ENCODE peak calls at places on chromosomes 13 and 19, in eight cellular contexts. L is pulmonary artery endothelial cell; F is GM03348; J is AG09319; I is hepatocyte; A is nephron progenitor cell; Z is NCI-H1694 treated with DMSO at 0.1 percent for 48 hours; W is stimulated activated CD8-positive, alpha-beta memory T cell treated with anti-CD3 and anti-CD28 coated beads, Interleukin-7, amount 100 ng/mL, for 48 hours. K is an unnamed sample.

GRCh38 chr13:112711528-112712265 is 21.9 kb downstream of the ATP11A start:
- DNase-seq in L (peak), F (peak), J (peak), I (peak), A (peak), Z (peak), W (no peak), K (peak)

GRCh38 chr13:26616126-26616525 is 58.6 kb downstream of the WASF3 start:
- DNase-seq in L (no peak), F (peak), J (no peak), I (no peak), A (no peak), Z (no peak), W (no peak), K (no peak)

GRCh38 chr13:71922191-71922590 is 55.2 kb upstream of the DACH1 start:
- DNase-seq in L (no peak), F (no peak), J (no peak), I (no peak), A (no peak), Z (no peak), W (no peak), K (no peak)

GRCh38 chr19:43763473-43763939 is 8.7 kb upstream of the SMG9 start:
- DNase-seq in L (no peak), F (peak), J (no peak), I (no peak), A (no peak), Z (no peak), W (no peak), K (no peak)

GRCh38 chr13:108911807-108912206 is 282.4 kb downstream of the MYO16 start:
- DNase-seq in L (no peak), F (no peak), J (no peak), I (no peak), A (no peak), Z (no peak), W (no peak), K (no peak)

GRCh38 chr19:7870571-7871279 is 3.5 kb downstream of the PRR36 start:
- DNase-seq in L (no peak), F (no peak), J (no peak), I (peak), A (peak), Z (no peak), W (peak), K (peak)

GRCh38 chr13:90800082-90800746 is 547.3 kb upstream of the MIR17HG start:
- DNase-seq in L (no peak), F (no peak), J (no peak), I (peak), A (no peak), Z (no peak), W (no peak), K (no peak)

GRCh38 chr13:20721454-20722357 is 18.2 kb downstream of the IL17D start:
- DNase-seq in L (no peak), F (peak), J (no peak), I (peak), A (peak), Z (peak), W (no peak), K (no peak)

GRCh38 chr19:3868770-3869456 is at the start of gene ZFR2:
- DNase-seq in L (no peak), F (no peak), J (no peak), I (peak), A (peak), Z (peak), W (no peak), K (peak)

GRCh38 chr19:56839665-56840451 is 668 bp downstream of the PEG3 start:
- DNase-seq in L (peak), F (no peak), J (peak), I (no peak), A (no peak), Z (no peak), W (no peak), K (no peak)

GRCh38 chr13:98089826-98090225 is 53.1 kb upstream of the FARP1 start:
- DNase-seq in L (no peak), F (peak), J (no peak), I (no peak), A (no peak), Z (no peak), W (no peak), K (no peak)

GRCh38 chr19:44988896-44989563 is 12.2 kb upstream of the RELB start:
- DNase-seq in L (peak), F (peak), J (peak), I (peak), A (peak), Z (peak), W (peak), K (peak)

GRCh38 chr19:55173717-55174409 is 6.2 kb downstream of the SYT5 start:
- DNase-seq in L (no peak), F (peak), J (peak), I (peak), A (peak), Z (peak), W (peak), K (peak)

GRCh38 chr13:94236132-94236531 is 243.3 kb downstream of the DCT start:
- DNase-seq in L (no peak), F (no peak), J (no peak), I (no peak), A (no peak), Z (no peak), W (no peak), K (no peak)

GRCh38 chr19:1082165-1082927 is 12.8 kb downstream of the POLR2E start:
- DNase-seq in L (no peak), F (peak), J (no peak), I (peak), A (peak), Z (peak), W (peak), K (peak)

GRCh38 chr13:102856603-102857002 is 10.8 kb downstream of the ERCC5 start:
- DNase-seq in L (no peak), F (peak), J (no peak), I (no peak), A (no peak), Z (no peak), W (no peak), K (no peak)

GRCh38 chr19:34364462-34364829 is 550 bp upstream of the GPI start:
- DNase-seq in L (no peak), F (no peak), J (no peak), I (no peak), A (no peak), Z (no peak), W (no peak), K (no peak)

GRCh38 chr13:23813635-23814034 is 75.6 kb downstream of the MIPEP start:
- DNase-seq in L (no peak), F (no peak), J (no peak), I (no peak), A (no peak), Z (no peak), W (no peak), K (no peak)

GRCh38 chr19:38321646-38322323 is 2.1 kb downstream of the KCNK6 start:
- DNase-seq in L (no peak), F (peak), J (no peak), I (peak), A (no peak), Z (no peak), W (no peak), K (no peak)

GRCh38 chr19:44658069-44658727 is 13.1 kb upstream of the CEACAM19 start:
- DNase-seq in L (no peak), F (no peak), J (no peak), I (no peak), A (no peak), Z (no peak), W (no peak), K (peak)

GRCh38 chr19:49981603-49982593 is 20.9 kb upstream of the SIGLEC11 start:
- DNase-seq in L (no peak), F (no peak), J (no peak), I (peak), A (no peak), Z (no peak), W (no peak), K (no peak)

GRCh38 chr19:10491472-10492047 is 11.6 kb downstream of the KEAP1 start:
- DNase-seq in L (no peak), F (no peak), J (no peak), I (no peak), A (no peak), Z (no peak), W (no peak), K (no peak)

GRCh38 chr13:38856065-38856464 is 134.6 kb downstream of the STOML3 start:
- DNase-seq in L (no peak), F (no peak), J (no peak), I (no peak), A (no peak), Z (no peak), W (no peak), K (no peak)

GRCh38 chr13:36675213-36675536 is 1.4 kb downstream of the SERTM1 start:
- DNase-seq in L (no peak), F (no peak), J (no peak), I (no peak), A (no peak), Z (no peak), W (no peak), K (no peak)

GRCh38 chr13:90696254-90696653 is 651.2 kb upstream of the MIR17HG start:
- DNase-seq in L (no peak), F (peak), J (no peak), I (peak), A (no peak), Z (no peak), W (no peak), K (no peak)

GRCh38 chr13:98784666-98785065 is 32.2 kb upstream of the SLC15A1 start:
- DNase-seq in L (no peak), F (no peak), J (no peak), I (no peak), A (no peak), Z (no peak), W (no peak), K (no peak)

GRCh38 chr13:80341771-80342271 is 895 bp upstream of the SPRY2 start:
- DNase-seq in L (no peak), F (peak), J (no peak), I (peak), A (peak), Z (peak), W (no peak), K (no peak)

GRCh38 chr19:55112781-55113569 is 4.5 kb downstream of the PPP1R12C start:
- DNase-seq in L (no peak), F (no peak), J (no peak), I (peak), A (no peak), Z (no peak), W (no peak), K (peak)

GRCh38 chr13:41512441-41512840 is 55.1 kb downstream of the RGCC start:
- DNase-seq in L (no peak), F (no peak), J (no peak), I (no peak), A (no peak), Z (no peak), W (no peak), K (no peak)

GRCh38 chr19:46890423-46891170 is 29.8 kb downstream of the ARHGAP35 start:
- DNase-seq in L (no peak), F (peak), J (peak), I (peak), A (no peak), Z (no peak), W (no peak), K (no peak)

GRCh38 chr19:12884926-12885748 is 1.9 kb downstream of the KLF1 start:
- DNase-seq in L (no peak), F (peak), J (no peak), I (peak), A (peak), Z (peak), W (peak), K (peak)

GRCh38 chr13:46352810-46353209 is 34.2 kb downstream of the RUBCNL start:
- DNase-seq in L (no peak), F (no peak), J (no peak), I (no peak), A (no peak), Z (no peak), W (no peak), K (no peak)

K was measured in NAMALWA.